ENCODE peak calls at places on chromosome 5, in nine cellular contexts. H, U, F, M, X, W, I, B and A are unnamed samples.

GRCh38 chr5:92945630-92946097 is 635.4 kb downstream of the NR2F1-AS1 start:
- DNase-seq in H (no peak), U (no peak), F (no peak), M (no peak), X (peak), W (peak), I (peak), B (no peak), A (no peak)

GRCh38 chr5:107459637-107460036 is 211.1 kb downstream of the EFNA5 start:
- DNase-seq in H (no peak), U (no peak), F (no peak), M (no peak), X (no peak), W (no peak), I (no peak), B (no peak), A (no peak)

GRCh38 chr5:142969186-142969585 is 199.0 kb downstream of the ARHGAP26 start:
- DNase-seq in H (no peak), U (no peak), F (no peak), M (no peak), X (no peak), W (no peak), I (no peak), B (no peak), A (no peak)

GRCh38 chr5:66307647-66308257 is 163.7 kb downstream of the SREK1 start:
- DNase-seq in H (peak), U (no peak), F (no peak), M (peak), X (peak), W (peak), I (peak), B (no peak), A (no peak)

GRCh38 chr5:143506881-143507552 is 103.5 kb upstream of the NR3C1 start:
- DNase-seq in H (peak), U (no peak), F (no peak), M (no peak), X (peak), W (peak), I (peak), B (no peak), A (no peak)

GRCh38 chr5:4295663-4296339 is 700.2 kb downstream of the IRX1 start:
- DNase-seq in H (peak), U (no peak), F (no peak), M (no peak), X (no peak), W (no peak), I (no peak), B (peak), A (no peak)

GRCh38 chr5:124655211-124655880 is 91.1 kb downstream of the ZNF608 start:
- DNase-seq in H (peak), U (no peak), F (no peak), M (no peak), X (no peak), W (peak), I (peak), B (no peak), A (no peak)

GRCh38 chr5:51202161-51202560 is 181.1 kb upstream of the ISL1 start:
- DNase-seq in H (peak), U (no peak), F (no peak), M (no peak), X (no peak), W (no peak), I (no peak), B (no peak), A (no peak)

GRCh38 chr5:139660105-139660915 is 12.2 kb downstream of the CXXC5 start:
- DNase-seq in H (peak), U (peak), F (peak), M (no peak), X (no peak), W (peak), I (peak), B (no peak), A (no peak)

GRCh38 chr5:129410488-129410887 is 49.6 kb upstream of the ADAMTS19 start:
- DNase-seq in H (no peak), U (no peak), F (no peak), M (no peak), X (no peak), W (no peak), I (no peak), B (no peak), A (no peak)

GRCh38 chr5:160272889-160273288 is 39.5 kb downstream of the CCNJL start:
- DNase-seq in H (no peak), U (no peak), F (no peak), M (no peak), X (no peak), W (no peak), I (no peak), B (no peak), A (no peak)

GRCh38 chr5:160460377-160461049 is 38.9 kb downstream of the PTTG1 start:
- DNase-seq in H (no peak), U (no peak), F (no peak), M (no peak), X (no peak), W (peak), I (no peak), B (no peak), A (no peak)

GRCh38 chr5:68432682-68433081 is 217.1 kb downstream of the PIK3R1 start:
- DNase-seq in H (peak), U (no peak), F (no peak), M (no peak), X (no peak), W (no peak), I (no peak), B (peak), A (peak)

GRCh38 chr5:52767766-52768480 is 19.8 kb upstream of the ITGA1 start:
- DNase-seq in H (peak), U (no peak), F (no peak), M (no peak), X (no peak), W (no peak), I (no peak), B (no peak), A (no peak)

GRCh38 chr5:75192804-75193203 is 43.9 kb downstream of the ANKRD31 start:
- DNase-seq in H (peak), U (no peak), F (no peak), M (no peak), X (no peak), W (no peak), I (no peak), B (peak), A (peak)

GRCh38 chr5:180641566-180641900 is 7.9 kb downstream of the FLT4 start:
- DNase-seq in H (no peak), U (no peak), F (no peak), M (no peak), X (no peak), W (no peak), I (no peak), B (no peak), A (no peak)

GRCh38 chr5:158450761-158451160 is 591.8 kb upstream of the CLINT1 start:
- DNase-seq in H (no peak), U (no peak), F (no peak), M (no peak), X (no peak), W (no peak), I (no peak), B (no peak), A (no peak)

GRCh38 chr5:135138116-135138850 is 104.3 kb upstream of the PITX1 start:
- DNase-seq in H (peak), U (no peak), F (no peak), M (no peak), X (no peak), W (no peak), I (no peak), B (no peak), A (no peak)